ENCODE peak calls at places on chromosomes 4 and X, in nine cellular contexts. A is iPS DF 6.9, N is H9, H is GM23248, U is OCI-LY7, D is IMR-90, B is SK-N-SH, E is A549, Q is Peyer's patch. K is an unnamed sample.

GRCh38 chr4:119099227-119099910 is 36.3 kb upstream of the MYOZ2 start:
- DNase-seq in U (no peak), E (no peak), B (peak; percentile 27), N (no peak), Q (no peak), D (peak; percentile 62), H (peak; percentile 65), A (no peak), K (no peak)

GRCh38 chrX:102154900-102155805 is 624 bp downstream of the BEX5 start:
- DNase-seq in Q (no peak), H (peak; percentile 8), N (peak; percentile 26), E (no peak), U (no peak), D (no peak), A (no peak), B (peak; percentile 9), K (no peak)

GRCh38 chr4:109298279-109299010 is 4.0 kb downstream of the COL25A1 start:
- DNase-seq in D (no peak), H (peak; percentile 23), A (no peak), E (no peak), N (no peak), B (peak; percentile 27), U (peak; percentile 13), Q (no peak), K (no peak)

GRCh38 chr4:151604238-151604637 is 156.6 kb downstream of the GATB start:
- DNase-seq in Q (no peak), H (peak; percentile 57), A (no peak), E (peak; percentile 6), N (no peak), B (peak; percentile 48), U (peak; percentile 37), D (peak; percentile 32), K (no peak)

GRCh38 chr4:98710831-98711230 is 52.4 kb upstream of the TSPAN5 start:
- DNase-seq in B (no peak), N (no peak), D (no peak), U (no peak), A (no peak), Q (no peak), H (peak; percentile 16), E (no peak), K (no peak)

GRCh38 chrX:108167211-108167872 is 75.8 kb downstream of the ATG4A start:
- DNase-seq in D (peak; percentile 29), U (no peak), N (no peak), H (peak; percentile 37), Q (no peak), E (peak; percentile 13), A (no peak), B (no peak), K (no peak)

GRCh38 chr4:89438102-89438831 is 130.7 kb upstream of the GPRIN3 start:
- DNase-seq in B (peak; percentile 34), H (peak; percentile 65), U (peak; percentile 66), N (peak; percentile 76), D (peak; percentile 49), A (peak; percentile 48), Q (no peak), E (peak; percentile 21), K (peak; percentile 21)

GRCh38 chrX:81377329-81377728 is 175.4 kb downstream of the SH3BGRL start:
- DNase-seq in Q (no peak), H (peak; percentile 37), A (no peak), E (peak; percentile 1), N (no peak), U (peak; percentile 23), B (peak; percentile 1), D (peak; percentile 27), K (no peak)

GRCh38 chrX:128439159-128439558 is 387.0 kb upstream of the ACTRT1 start:
- DNase-seq in H (no peak), E (no peak), D (no peak), N (no peak), A (no peak), B (no peak), Q (no peak), U (no peak), K (no peak)

GRCh38 chr4:43394976-43395375 is 502.5 kb downstream of the GRXCR1 start:
- DNase-seq in D (peak; percentile 57), A (no peak), U (no peak), Q (no peak), H (peak; percentile 50), E (no peak), B (no peak), N (no peak), K (no peak)

GRCh38 chrX:30835373-30835772 is 53.7 kb downstream of the TAB3 start:
- DNase-seq in A (no peak), N (no peak), D (no peak), E (no peak), H (no peak), B (no peak), Q (no peak), U (no peak), K (no peak)

GRCh38 chr4:76197971-76198410 is 15.6 kb downstream of the SCARB2 start:
- DNase-seq in A (no peak), D (peak; percentile 69), E (no peak), N (no peak), Q (no peak), U (no peak), H (peak; percentile 77), B (peak; percentile 58), K (no peak)

GRCh38 chr4:48831532-48832015 is 686 bp downstream of the OCIAD1 start:
- DNase-seq in U (peak; percentile 58), H (peak; percentile 29), E (no peak), A (no peak), Q (no peak), D (peak; percentile 16), B (no peak), N (no peak), K (no peak)

GRCh38 chr4:26069218-26069617 is 155.2 kb downstream of the SMIM20 start:
- DNase-seq in B (peak; percentile 62), N (peak; percentile 57), U (peak; percentile 25), Q (no peak), H (peak; percentile 50), D (peak; percentile 47), A (peak; percentile 50), E (no peak), K (no peak)

DNA sequence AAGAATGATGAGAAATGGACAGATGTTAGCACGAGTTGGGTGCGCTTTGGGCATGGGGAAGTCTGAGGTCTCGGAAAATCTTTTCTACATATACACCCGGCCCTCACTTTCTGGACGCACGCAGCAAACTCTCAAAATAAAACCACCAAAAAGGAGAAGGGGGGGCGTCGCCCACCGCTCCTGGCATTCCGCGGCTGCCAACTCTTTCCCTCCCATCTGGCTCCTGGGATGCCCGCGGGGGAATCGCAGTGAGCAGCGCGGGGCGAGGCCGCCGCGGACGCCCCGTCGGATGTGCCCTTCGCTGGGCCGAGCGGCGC is 697 bp downstream of the IGFBP7 start:
- DNase-seq in E (no peak), U (no peak), H (peak; percentile 34), N (no peak), Q (no peak), A (no peak), B (no peak), D (no peak), K (no peak)
- H3K27ac ChIP-seq in E (peak overlapping the region; percentile 81), U (no peak overlapping the region), H (peak overlapping the region; percentile 83), N (no peak overlapping the region), Q (peak overlapping the region; percentile 76), A (no peak overlapping the region), B (no peak overlapping the region), D (peak overlapping the region; percentile 76), K (no peak overlapping the region)

DNA sequence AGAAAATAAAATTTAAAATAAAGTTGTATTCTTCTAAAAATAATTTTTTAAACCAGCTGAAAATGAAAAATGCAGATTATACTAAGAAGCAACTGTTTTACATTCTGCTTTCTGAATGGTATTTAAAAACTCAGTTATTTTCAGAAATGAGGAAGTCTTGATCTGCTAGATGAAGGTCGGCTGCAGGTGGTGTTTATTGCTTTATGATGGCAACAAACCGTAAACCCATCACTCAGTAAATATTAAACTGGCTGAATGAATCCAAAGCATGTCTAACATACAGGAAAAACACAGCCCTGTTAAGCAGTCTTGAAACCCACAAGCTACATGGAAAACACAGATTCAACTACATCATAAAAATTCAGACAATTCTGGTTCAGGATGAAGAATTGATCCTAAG is 29.3 kb downstream of the DYNLT3 start:
- DNase-seq in N (no peak), B (no peak), A (no peak), H (no peak), D (no peak), E (no peak), U (peak; percentile 87), Q (no peak), K (no peak)
- H3K4me1 ChIP-seq in N (no peaks in the 10 kb centered on the region), B (no peaks in the 10 kb centered on the region), A (no peaks in the 10 kb centered on the region), H (no peaks in the 10 kb centered on the region), D (no peaks in the 10 kb centered on the region), E (no peaks in the 10 kb centered on the region), U (peaks cover 96% of the 10 kb centered on the region), Q (no peaks in the 10 kb centered on the region), K (no peaks in the 10 kb centered on the region)

GRCh38 chrX:152833378-152833777 is 2.5 kb downstream of the NSDHL start:
- DNase-seq in N (no peak), Q (no peak), D (no peak), H (no peak), A (no peak), B (no peak), E (no peak), U (no peak), K (no peak)
- H3K27ac ChIP-seq in N (no peak overlapping the region), Q (no peak overlapping the region), D (no peak overlapping the region), H (no peak overlapping the region), A (no peak overlapping the region), B (no peak overlapping the region), E (no peak overlapping the region), U (no peak overlapping the region), K (no peak overlapping the region)

GRCh38 chrX:826026-826425 is 195.4 kb downstream of the SHOX start:
- DNase-seq in A (no peak), N (no peak), Q (no peak), U (no peak), H (peak; percentile 38), B (no peak), E (no peak), D (no peak), K (no peak)

GRCh38 chrX:826448-826847 is 195.9 kb downstream of the SHOX start:
- DNase-seq in A (no peak), B (no peak), U (no peak), E (no peak), D (no peak), N (no peak), Q (no peak), H (peak; percentile 11), K (no peak)

GRCh38 chrX:829145-829544 is 198.6 kb downstream of the SHOX start:
- DNase-seq in B (no peak), Q (no peak), U (no peak), A (no peak), N (no peak), E (no peak), D (no peak), H (no peak), K (no peak)

GRCh38 chrX:830532-830931 is 199.9 kb downstream of the SHOX start:
- DNase-seq in E (no peak), A (no peak), D (no peak), N (no peak), H (no peak), Q (no peak), U (no peak), B (no peak), K (no peak)
- H3K4me1 ChIP-seq in E (no peaks in the 10 kb centered on the region), A (no peaks in the 10 kb centered on the region), D (no peaks in the 10 kb centered on the region), N (no peaks in the 10 kb centered on the region), H (no peaks in the 10 kb centered on the region), Q (no peaks in the 10 kb centered on the region), U (no peaks in the 10 kb centered on the region), B (no peaks in the 10 kb centered on the region), K (no peaks in the 10 kb centered on the region)

GRCh38 chrX:119942173-119942819 is 1.3 kb downstream of the NKAP start:
- DNase-seq in A (no peak), Q (no peak), B (no peak), D (no peak), U (no peak), E (no peak), N (no peak), H (no peak), K (no peak)
- H3K27ac ChIP-seq in A (no peak overlapping the region), Q (no peak overlapping the region), B (peak overlapping the region; percentile 87), D (no peak overlapping the region), U (peak overlapping the region; percentile 74), E (peak overlapping the region; percentile 85), N (no peak overlapping the region), H (peak overlapping the region; percentile 91), K (peak overlapping the region; percentile 90)

K was measured in effector memory CD4-positive, alpha-beta T cell.